ENCODE peak calls at places on chromosomes 7 and 10, in nine cellular contexts. One of them, this sample, is unnamed.

GRCh38 chr7:36157506-36158320 is 4.7 kb downstream of the EEPD1 start:
- DNase-seq in thoracic aorta: no peak
- DNase-seq in endodermal cell: peak; percentile 38
- DNase-seq in fibroblast of mammary gland: no peak
- DNase-seq in body of pancreas: no peak
- DNase-seq in neural progenitor cell: no peak
- DNase-seq in heart left ventricle: no peak
- DNase-seq in cardiac fibroblast: no peak
- DNase-seq in MM.1S: no peak
- DNase-seq in this sample: no peak

GRCh38 chr7:127644484-127644883 is 7.5 kb upstream of the SND1 start:
- DNase-seq in body of pancreas: no peak
- DNase-seq in thoracic aorta: no peak
- DNase-seq in neural progenitor cell: no peak
- DNase-seq in heart left ventricle: no peak
- DNase-seq in MM.1S: no peak
- DNase-seq in fibroblast of mammary gland: no peak
- DNase-seq in endodermal cell: no peak
- DNase-seq in cardiac fibroblast: peak; percentile 41
- DNase-seq in this sample: no peak

GRCh38 chr7:134737561-134738353 is 41.7 kb upstream of the CALD1 start:
- DNase-seq in neural progenitor cell: no peak
- DNase-seq in thoracic aorta: no peak
- DNase-seq in MM.1S: no peak
- DNase-seq in heart left ventricle: no peak
- DNase-seq in cardiac fibroblast: peak; percentile 86
- DNase-seq in fibroblast of mammary gland: peak; percentile 91
- DNase-seq in endodermal cell: peak; percentile 16
- DNase-seq in body of pancreas: no peak
- DNase-seq in this sample: no peak

GRCh38 chr10:45457487-45457886 is 83.5 kb downstream of the ALOX5 start:
- DNase-seq in fibroblast of mammary gland: no peak
- DNase-seq in MM.1S: no peak
- DNase-seq in cardiac fibroblast: no peak
- DNase-seq in thoracic aorta: no peak
- DNase-seq in heart left ventricle: no peak
- DNase-seq in neural progenitor cell: no peak
- DNase-seq in body of pancreas: no peak
- DNase-seq in endodermal cell: no peak
- DNase-seq in this sample: no peak

GRCh38 chr7:130736298-130736900 is 2.4 kb upstream of the KLF14 start:
- DNase-seq in MM.1S: no peak
- DNase-seq in thoracic aorta: no peak
- DNase-seq in endodermal cell: no peak
- DNase-seq in cardiac fibroblast: no peak
- DNase-seq in fibroblast of mammary gland: no peak
- DNase-seq in heart left ventricle: no peak
- DNase-seq in body of pancreas: no peak
- DNase-seq in neural progenitor cell: no peak
- DNase-seq in this sample: no peak

GRCh38 chr10:26890956-26891355 is 30.2 kb upstream of the ABI1 start:
- DNase-seq in MM.1S: peak; percentile 77
- DNase-seq in endodermal cell: peak; percentile 89
- DNase-seq in neural progenitor cell: peak; percentile 76
- DNase-seq in body of pancreas: peak; percentile 23
- DNase-seq in heart left ventricle: no peak
- DNase-seq in cardiac fibroblast: peak; percentile 84
- DNase-seq in fibroblast of mammary gland: peak; percentile 81
- DNase-seq in thoracic aorta: no peak
- DNase-seq in this sample: peak; percentile 22

GRCh38 chr10:28179490-28180099 is 123.3 kb downstream of the MPP7 start:
- DNase-seq in MM.1S: peak; percentile 67
- DNase-seq in body of pancreas: no peak
- DNase-seq in fibroblast of mammary gland: peak; percentile 65
- DNase-seq in endodermal cell: no peak
- DNase-seq in neural progenitor cell: peak; percentile 74
- DNase-seq in heart left ventricle: no peak
- DNase-seq in thoracic aorta: no peak
- DNase-seq in cardiac fibroblast: peak; percentile 72
- DNase-seq in this sample: peak; percentile 3

GRCh38 chr7:69042138-69042537 is 556.1 kb upstream of the AUTS2 start:
- DNase-seq in thoracic aorta: no peak
- DNase-seq in cardiac fibroblast: no peak
- DNase-seq in fibroblast of mammary gland: no peak
- DNase-seq in endodermal cell: no peak
- DNase-seq in MM.1S: no peak
- DNase-seq in heart left ventricle: no peak
- DNase-seq in neural progenitor cell: no peak
- DNase-seq in body of pancreas: no peak
- DNase-seq in this sample: no peak

GRCh38 chr7:2405601-2406345 is 2.4 kb downstream of the CHST12 start:
- DNase-seq in MM.1S: peak; percentile 94
- DNase-seq in fibroblast of mammary gland: no peak
- DNase-seq in endodermal cell: no peak
- DNase-seq in neural progenitor cell: no peak
- DNase-seq in heart left ventricle: no peak
- DNase-seq in body of pancreas: no peak
- DNase-seq in cardiac fibroblast: no peak
- DNase-seq in thoracic aorta: no peak
- DNase-seq in this sample: peak; percentile 80

GRCh38 chr7:35802649-35803048 is 1.8 kb downstream of the SEPTIN7 start:
- DNase-seq in MM.1S: no peak
- DNase-seq in endodermal cell: no peak
- DNase-seq in body of pancreas: no peak
- DNase-seq in fibroblast of mammary gland: no peak
- DNase-seq in heart left ventricle: no peak
- DNase-seq in thoracic aorta: no peak
- DNase-seq in cardiac fibroblast: peak; percentile 10
- DNase-seq in neural progenitor cell: peak; percentile 20
- DNase-seq in this sample: peak; percentile 17

GRCh38 chr10:124722812-124723783 is 21.1 kb downstream of the FAM53B start:
- DNase-seq in neural progenitor cell: no peak
- DNase-seq in cardiac fibroblast: peak; percentile 39
- DNase-seq in heart left ventricle: peak; percentile 81
- DNase-seq in endodermal cell: no peak
- DNase-seq in fibroblast of mammary gland: no peak
- DNase-seq in thoracic aorta: no peak
- DNase-seq in body of pancreas: no peak
- DNase-seq in MM.1S: peak; percentile 85
- DNase-seq in this sample: peak; percentile 79

GRCh38 chr7:47132471-47132870 is 449.4 kb downstream of the TNS3 start:
- DNase-seq in neural progenitor cell: no peak
- DNase-seq in MM.1S: no peak
- DNase-seq in heart left ventricle: no peak
- DNase-seq in fibroblast of mammary gland: no peak
- DNase-seq in endodermal cell: no peak
- DNase-seq in cardiac fibroblast: no peak
- DNase-seq in thoracic aorta: no peak
- DNase-seq in body of pancreas: no peak
- DNase-seq in this sample: no peak

GRCh38 chr7:139851770-139852481 is 22.9 kb downstream of the TBXAS1 start:
- DNase-seq in body of pancreas: no peak
- DNase-seq in cardiac fibroblast: no peak
- DNase-seq in heart left ventricle: no peak
- DNase-seq in MM.1S: no peak
- DNase-seq in neural progenitor cell: no peak
- DNase-seq in fibroblast of mammary gland: no peak
- DNase-seq in thoracic aorta: no peak
- DNase-seq in endodermal cell: peak; percentile 80
- DNase-seq in this sample: no peak

GRCh38 chr10:102112210-102112817 is 7.9 kb downstream of the LDB1 start:
- DNase-seq in heart left ventricle: no peak
- DNase-seq in thoracic aorta: no peak
- DNase-seq in neural progenitor cell: peak; percentile 43
- DNase-seq in cardiac fibroblast: no peak
- DNase-seq in MM.1S: no peak
- DNase-seq in endodermal cell: peak; percentile 67
- DNase-seq in body of pancreas: no peak
- DNase-seq in fibroblast of mammary gland: no peak
- DNase-seq in this sample: no peak
- TF ChIP-seq CTCF in heart left ventricle: no peak
- TF ChIP-seq CTCF in thoracic aorta: no peak
- TF ChIP-seq CTCF in neural progenitor cell: peak; percentile 52
- TF ChIP-seq CTCF in cardiac fibroblast: peak; percentile 27
- TF ChIP-seq CTCF in MM.1S: peak; percentile 28
- TF ChIP-seq CTCF in endodermal cell: peak; percentile 76
- TF ChIP-seq CTCF in body of pancreas: no peak
- TF ChIP-seq CTCF in fibroblast of mammary gland: peak; percentile 24
- TF ChIP-seq CTCF in this sample: peak; percentile 44

DNA sequence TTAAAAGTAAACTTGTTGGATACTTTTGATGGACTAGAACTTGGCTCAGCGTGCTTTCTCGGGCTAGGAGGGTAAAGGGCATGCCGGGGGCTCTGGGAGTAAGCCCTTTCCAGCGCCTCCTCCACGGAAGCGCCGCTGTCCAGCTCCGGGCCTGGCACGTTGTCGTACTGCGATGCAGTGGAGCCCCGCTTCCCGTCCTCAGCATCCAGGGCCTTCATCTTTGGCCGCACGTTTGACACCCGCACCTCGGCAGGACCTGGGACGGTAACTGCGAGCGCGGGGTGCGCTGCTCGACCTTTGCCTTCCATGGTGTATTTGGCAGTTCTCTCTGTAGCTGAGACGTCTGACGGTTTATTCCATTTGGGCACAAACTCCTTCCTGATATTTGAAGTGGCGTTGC is 148.3 kb downstream of the USP6NL start:
- DNase-seq in body of pancreas: no peak
- DNase-seq in heart left ventricle: no peak
- DNase-seq in thoracic aorta: no peak
- DNase-seq in MM.1S: no peak
- DNase-seq in cardiac fibroblast: no peak
- DNase-seq in endodermal cell: no peak
- DNase-seq in neural progenitor cell: no peak
- DNase-seq in fibroblast of mammary gland: no peak
- DNase-seq in this sample: no peak
- H3K4me3 ChIP-seq in body of pancreas: no peak overlapping the region
- H3K4me3 ChIP-seq in heart left ventricle: no peak overlapping the region
- H3K4me3 ChIP-seq in thoracic aorta: no peak overlapping the region
- H3K4me3 ChIP-seq in MM.1S: no peak overlapping the region
- H3K4me3 ChIP-seq in cardiac fibroblast: no peak overlapping the region
- H3K4me3 ChIP-seq in endodermal cell: no peak overlapping the region
- H3K4me3 ChIP-seq in neural progenitor cell: no peak overlapping the region
- H3K4me3 ChIP-seq in fibroblast of mammary gland: no peak overlapping the region
- H3K4me3 ChIP-seq in this sample: no peak overlapping the region

GRCh38 chr10:118594392-118595063 is 920 bp downstream of the PRLHR start:
- DNase-seq in fibroblast of mammary gland: peak; percentile 55
- DNase-seq in body of pancreas: peak; percentile 49
- DNase-seq in cardiac fibroblast: peak; percentile 47
- DNase-seq in neural progenitor cell: peak; percentile 99
- DNase-seq in thoracic aorta: no peak
- DNase-seq in heart left ventricle: peak; percentile 68
- DNase-seq in MM.1S: no peak
- DNase-seq in endodermal cell: peak; percentile 98
- DNase-seq in this sample: no peak
- TF ChIP-seq CTCF in fibroblast of mammary gland: peak; percentile 32
- TF ChIP-seq CTCF in body of pancreas: peak; percentile 24
- TF ChIP-seq CTCF in cardiac fibroblast: peak; percentile 45
- TF ChIP-seq CTCF in neural progenitor cell: peak; percentile 77
- TF ChIP-seq CTCF in thoracic aorta: no peak
- TF ChIP-seq CTCF in heart left ventricle: no peak
- TF ChIP-seq CTCF in MM.1S: no peak
- TF ChIP-seq CTCF in endodermal cell: peak; percentile 86
- TF ChIP-seq CTCF in this sample: no peak

GRCh38 chr10:56359837-56360236 is 1.2 kb downstream of the ZWINT start:
- DNase-seq in thoracic aorta: no peak
- DNase-seq in neural progenitor cell: no peak
- DNase-seq in endodermal cell: no peak
- DNase-seq in fibroblast of mammary gland: no peak
- DNase-seq in heart left ventricle: no peak
- DNase-seq in MM.1S: no peak
- DNase-seq in body of pancreas: no peak
- DNase-seq in cardiac fibroblast: no peak
- DNase-seq in this sample: no peak
- H3K4me3 ChIP-seq in thoracic aorta: no peak overlapping the region
- H3K4me3 ChIP-seq in neural progenitor cell: peak overlapping the region; percentile 70
- H3K4me3 ChIP-seq in endodermal cell: peak overlapping the region; percentile 92
- H3K4me3 ChIP-seq in fibroblast of mammary gland: peak overlapping the region; percentile 62
- H3K4me3 ChIP-seq in heart left ventricle: no peak overlapping the region
- H3K4me3 ChIP-seq in MM.1S: peak overlapping the region; percentile 85
- H3K4me3 ChIP-seq in body of pancreas: no peak overlapping the region
- H3K4me3 ChIP-seq in cardiac fibroblast: no peak overlapping the region
- H3K4me3 ChIP-seq in this sample: peak overlapping the region; percentile 68

GRCh38 chr10:101442456-101442800 is 88.5 kb downstream of the BTRC start:
- DNase-seq in thoracic aorta: no peak
- DNase-seq in MM.1S: no peak
- DNase-seq in neural progenitor cell: no peak
- DNase-seq in heart left ventricle: no peak
- DNase-seq in endodermal cell: no peak
- DNase-seq in body of pancreas: no peak
- DNase-seq in fibroblast of mammary gland: no peak
- DNase-seq in cardiac fibroblast: no peak
- DNase-seq in this sample: no peak

GRCh38 chr10:101446071-101446470 is 92.1 kb downstream of the BTRC start:
- DNase-seq in neural progenitor cell: peak; percentile 27
- DNase-seq in fibroblast of mammary gland: no peak
- DNase-seq in body of pancreas: no peak
- DNase-seq in endodermal cell: no peak
- DNase-seq in MM.1S: no peak
- DNase-seq in cardiac fibroblast: no peak
- DNase-seq in heart left ventricle: no peak
- DNase-seq in thoracic aorta: no peak
- DNase-seq in this sample: no peak

GRCh38 chr10:101441539-101442455 is 87.8 kb downstream of the BTRC start:
- DNase-seq in MM.1S: peak; percentile 44
- DNase-seq in neural progenitor cell: peak; percentile 80
- DNase-seq in fibroblast of mammary gland: peak; percentile 77
- DNase-seq in cardiac fibroblast: peak; percentile 89
- DNase-seq in heart left ventricle: no peak
- DNase-seq in thoracic aorta: no peak
- DNase-seq in body of pancreas: peak; percentile 13
- DNase-seq in endodermal cell: peak; percentile 69
- DNase-seq in this sample: peak; percentile 4

GRCh38 chr10:101444499-101444898 is 90.5 kb downstream of the BTRC start:
- DNase-seq in body of pancreas: no peak
- DNase-seq in MM.1S: no peak
- DNase-seq in endodermal cell: no peak
- DNase-seq in heart left ventricle: no peak
- DNase-seq in thoracic aorta: no peak
- DNase-seq in neural progenitor cell: no peak
- DNase-seq in fibroblast of mammary gland: no peak
- DNase-seq in cardiac fibroblast: no peak
- DNase-seq in this sample: no peak

GRCh38 chr10:101444058-101444457 is 90.1 kb downstream of the BTRC start:
- DNase-seq in fibroblast of mammary gland: peak; percentile 31
- DNase-seq in thoracic aorta: no peak
- DNase-seq in neural progenitor cell: no peak
- DNase-seq in body of pancreas: no peak
- DNase-seq in cardiac fibroblast: peak; percentile 24
- DNase-seq in MM.1S: no peak
- DNase-seq in heart left ventricle: no peak
- DNase-seq in endodermal cell: no peak
- DNase-seq in this sample: no peak
- TF ChIP-seq CTCF in fibroblast of mammary gland: peak; percentile 40
- TF ChIP-seq CTCF in thoracic aorta: no peak
- TF ChIP-seq CTCF in neural progenitor cell: peak; percentile 46
- TF ChIP-seq CTCF in body of pancreas: no peak
- TF ChIP-seq CTCF in cardiac fibroblast: peak; percentile 31
- TF ChIP-seq CTCF in MM.1S: peak; percentile 37
- TF ChIP-seq CTCF in heart left ventricle: peak; percentile 15
- TF ChIP-seq CTCF in endodermal cell: peak; percentile 71
- TF ChIP-seq CTCF in this sample: peak; percentile 33